ENCODE peak calls at places on chromosomes 3 and 15, in seven cellular contexts. H is MCF 10A, G is AG09319, M is AG09309, W is GM06990, D is ovary, Z is tibial artery. Y is an unnamed sample.

GRCh38 chr15:62391565-62392262 is 226.6 kb upstream of the C2CD4B start:
- DNase-seq in H (peak), M (no peak), W (peak), D (peak), Z (peak), G (no peak), Y (no peak)

GRCh38 chr3:15633766-15634588 is 32.4 kb downstream of the BTD start:
- DNase-seq in G (no peak), W (no peak), H (peak), Z (no peak), M (no peak), D (no peak), Y (no peak)

GRCh38 chr3:183518446-183519185 is 36.9 kb downstream of the KLHL6 start:
- DNase-seq in D (no peak), M (no peak), W (no peak), Z (no peak), G (no peak), H (no peak), Y (no peak)

GRCh38 chr3:119304201-119304713 is 10.1 kb downstream of the ARHGAP31 start:
- DNase-seq in D (no peak), H (peak), G (no peak), Z (no peak), M (no peak), W (no peak), Y (no peak)

GRCh38 chr3:7447197-7447769 is 586.4 kb downstream of the GRM7 start:
- DNase-seq in G (no peak), W (peak), M (no peak), D (no peak), H (no peak), Z (no peak), Y (no peak)

GRCh38 chr3:125594581-125595011 is 701 bp downstream of the OSBPL11 start:
- DNase-seq in H (no peak), W (peak), Z (peak), D (peak), M (no peak), G (no peak), Y (no peak)

GRCh38 chr15:47409038-47409437 is 308.3 kb upstream of the SEMA6D start:
- DNase-seq in H (no peak), W (no peak), M (no peak), Z (no peak), G (no peak), D (no peak), Y (no peak)

GRCh38 chr15:61171190-61171589 is 57.9 kb downstream of the RORA start:
- DNase-seq in H (no peak), W (no peak), Z (no peak), D (no peak), M (no peak), G (no peak), Y (no peak)

GRCh38 chr15:93929375-93930094 is 301.8 kb upstream of the MCTP2 start:
- DNase-seq in M (peak), H (peak), D (no peak), Z (peak), W (no peak), G (peak), Y (no peak)

GRCh38 chr15:77901921-77902750 is 175.4 kb downstream of the TBC1D2B start:
- DNase-seq in G (no peak), Z (peak), H (no peak), D (peak), W (no peak), M (no peak), Y (no peak)

GRCh38 chr3:72797773-72798543 is 50.3 kb downstream of the SHQ1 start:
- DNase-seq in G (no peak), Z (no peak), M (no peak), W (no peak), D (peak), H (no peak), Y (no peak)

GRCh38 chr3:173567997-173568396 is 170.5 kb downstream of the NLGN1 start:
- DNase-seq in Z (no peak), H (no peak), D (no peak), M (no peak), W (no peak), G (no peak), Y (no peak)

GRCh38 chr15:32994810-32995424 is 199.6 kb downstream of the FMN1 start:
- DNase-seq in Z (no peak), D (no peak), H (peak), G (no peak), W (no peak), M (no peak), Y (no peak)

GRCh38 chr3:122356402-122356801 is 26.6 kb downstream of the MIX23 start:
- DNase-seq in H (peak), Z (no peak), W (peak), D (peak), M (no peak), G (no peak), Y (no peak)
- TF ChIP-seq CTCF in H (peak), Z (no peak), W (peak), D (no peak), M (peak), G (peak), Y (peak)

GRCh38 chr15:29220852-29221251 is 48.8 kb downstream of the NSMCE3 start:
- DNase-seq in W (no peak), D (no peak), M (no peak), Z (no peak), G (no peak), H (no peak), Y (no peak)
- TF ChIP-seq CTCF in W (no peak), D (no peak), M (no peak), Z (no peak), G (no peak), H (no peak), Y (no peak)

GRCh38 chr15:29126821-29127461 is 142.7 kb downstream of the NSMCE3 start:
- DNase-seq in Z (no peak), M (no peak), D (no peak), G (no peak), H (no peak), W (no peak), Y (no peak)
- TF ChIP-seq CTCF in Z (no peak), M (no peak), D (no peak), G (no peak), H (no peak), W (peak), Y (no peak)

DNA sequence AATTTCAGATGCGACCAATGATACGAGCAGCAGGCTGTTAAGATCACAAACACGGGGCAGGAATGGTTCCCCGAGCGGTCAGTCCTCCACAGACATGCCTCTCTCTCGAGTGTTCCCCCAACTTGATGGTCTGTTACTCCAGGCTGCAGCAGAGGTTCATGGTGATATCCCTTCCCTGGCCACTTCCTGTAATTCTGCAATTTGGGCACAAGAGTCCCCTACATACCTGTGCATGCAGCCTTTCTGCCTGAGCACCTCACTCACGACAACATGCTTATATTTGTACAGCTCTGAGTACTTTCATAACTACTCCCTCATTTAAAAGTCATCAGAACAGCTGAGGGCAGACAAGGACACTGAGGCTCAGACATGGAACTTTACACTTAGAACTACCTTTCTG is 408.1 kb upstream of the NR2F2 start:
- DNase-seq in H (peak), M (no peak), D (no peak), W (no peak), G (no peak), Z (no peak), Y (no peak)
- TF ChIP-seq CTCF in H (no peak), M (no peak), D (no peak), W (peak), G (no peak), Z (no peak), Y (no peak)

GRCh38 chr3:148880681-148881080 is 15.6 kb downstream of the CPA3 start:
- DNase-seq in Z (no peak), M (no peak), H (peak), G (no peak), W (no peak), D (no peak), Y (no peak)
- TF ChIP-seq CTCF in Z (no peak), M (no peak), H (no peak), G (no peak), W (peak), D (no peak), Y (no peak)

DNA sequence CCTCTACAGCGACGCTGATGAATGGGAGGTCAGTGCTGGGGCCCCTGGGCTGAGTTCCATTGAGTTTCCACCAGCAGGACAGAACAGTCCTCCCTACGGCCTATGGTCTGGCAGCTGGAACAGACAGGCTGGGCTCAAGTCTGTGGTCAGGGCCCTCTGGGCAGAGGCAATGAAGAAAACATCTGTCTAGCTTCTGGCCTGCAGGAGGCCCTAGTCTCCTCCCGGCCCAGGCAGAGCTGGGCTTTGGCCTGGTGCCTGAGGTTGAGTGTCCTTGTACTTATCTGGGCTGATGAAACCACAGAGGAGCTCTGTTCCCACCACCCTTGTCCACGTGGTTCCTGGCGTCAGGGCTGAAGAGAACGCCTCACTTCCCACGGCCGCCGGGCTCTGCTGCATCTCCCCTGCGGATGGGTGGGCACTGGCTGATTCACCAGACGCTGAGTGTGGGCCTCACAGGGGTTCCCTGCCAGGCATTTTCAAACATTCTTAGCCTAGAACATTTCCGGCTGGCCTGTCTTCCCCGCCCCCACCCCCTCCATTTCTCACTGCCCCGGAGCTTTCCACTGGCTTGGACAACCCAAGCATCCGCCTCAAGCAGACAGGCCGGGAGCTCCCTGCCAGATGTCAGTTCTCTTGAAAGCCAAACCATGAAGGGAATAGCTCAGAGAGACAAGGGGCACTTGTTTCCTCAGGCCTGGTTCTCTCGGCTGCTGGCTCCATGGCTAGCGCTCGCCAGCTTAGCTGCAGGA is 20.3 kb downstream of the PPCDC start:
- DNase-seq in D (peak), M (peak), G (peak), Z (peak), W (peak), H (peak), Y (no peak)
- TF ChIP-seq CTCF in D (peak), M (peak), G (peak), Z (peak), W (peak), H (peak), Y (no peak)

GRCh38 chr3:138688871-138689299 is 80.3 kb downstream of the FAIM start:
- DNase-seq in D (no peak), G (no peak), M (no peak), Z (no peak), H (no peak), W (no peak), Y (no peak)
- TF ChIP-seq CTCF in D (no peak), G (no peak), M (no peak), Z (no peak), H (no peak), W (no peak), Y (no peak)

Y was measured in D721Med.